ENCODE peak calls at places on chromosomes 12 and 14, in six cellular contexts. P is IMR-90, F is lower leg skin, Q is adrenal gland, S is mucosa of descending colon, O is coronary artery. E is an unnamed sample.

GRCh38 chr12:12333407-12333831 is 16.6 kb downstream of the MANSC1 start:
- DNase-seq in P (peak), F (no peak), Q (peak), S (peak), O (no peak), E (no peak)

GRCh38 chr12:31369712-31370521 is 44.0 kb upstream of the SINHCAF start:
- DNase-seq in P (peak), F (peak), Q (peak), S (no peak), O (no peak), E (peak)

GRCh38 chr14:20632448-20632830 is 9.1 kb downstream of the OR6S1 start:
- DNase-seq in P (no peak), F (no peak), Q (no peak), S (no peak), O (no peak), E (no peak)

GRCh38 chr12:31016057-31016456 is 57.6 kb upstream of the DDX11 start:
- DNase-seq in P (no peak), F (no peak), Q (no peak), S (no peak), O (peak), E (no peak)

GRCh38 chr14:79356040-79356439 is 855.3 kb downstream of the DIO2 start:
- DNase-seq in P (peak), F (no peak), Q (no peak), S (no peak), O (no peak), E (no peak)

GRCh38 chr14:21498540-21499526 is 12.3 kb downstream of the METTL3 start:
- DNase-seq in P (peak), F (no peak), Q (no peak), S (no peak), O (no peak), E (peak)

GRCh38 chr12:48442191-48442828 is 30.0 kb upstream of the ANP32D start:
- DNase-seq in P (no peak), F (no peak), Q (no peak), S (no peak), O (no peak), E (no peak)

GRCh38 chr12:42144174-42144423 is 575 bp downstream of the GXYLT1 start:
- DNase-seq in P (no peak), F (no peak), Q (no peak), S (no peak), O (no peak), E (no peak)

GRCh38 chr12:108193493-108193892 is 64.4 kb downstream of the WSCD2 start:
- DNase-seq in P (no peak), F (no peak), Q (no peak), S (no peak), O (no peak), E (no peak)

GRCh38 chr12:100141998-100142850 is 450 bp downstream of the BLTP3B start:
- DNase-seq in P (no peak), F (peak), Q (peak), S (peak), O (no peak), E (peak)

GRCh38 chr12:132127041-132127440 is 17.1 kb downstream of the DDX51 start:
- DNase-seq in P (no peak), F (no peak), Q (no peak), S (no peak), O (no peak), E (no peak)

GRCh38 chr14:50854521-50854920 is 17.3 kb upstream of the ABHD12B start:
- DNase-seq in P (no peak), F (no peak), Q (no peak), S (no peak), O (no peak), E (no peak)

GRCh38 chr12:54306925-54307731 is 6.3 kb upstream of the NFE2 start:
- DNase-seq in P (no peak), F (peak), Q (peak), S (peak), O (no peak), E (peak)

GRCh38 chr12:123250471-123251383 is 17.5 kb downstream of the MTRFR start:
- DNase-seq in P (no peak), F (peak), Q (peak), S (peak), O (no peak), E (no peak)

GRCh38 chr14:65290830-65291229 is 121.7 kb upstream of the FUT8 start:
- DNase-seq in P (peak), F (no peak), Q (no peak), S (no peak), O (no peak), E (peak)

GRCh38 chr12:58414398-58414871 is 473.1 kb downstream of the ATP23 start:
- DNase-seq in P (peak), F (no peak), Q (no peak), S (no peak), O (no peak), E (peak)

GRCh38 chr12:132030367-132031038 is 80.8 kb downstream of the EP400 start:
- DNase-seq in P (peak), F (no peak), Q (no peak), S (no peak), O (no peak), E (peak)

GRCh38 chr12:124898200-124898950 is 16.1 kb downstream of the UBC start:
- DNase-seq in P (no peak), F (no peak), Q (peak), S (peak), O (no peak), E (no peak)
- H3K4me3 ChIP-seq in P (no peak), F (no peak), Q (no peak), S (no peak), O (no peak), E (no peak)

GRCh38 chr14:102517412-102518062 is 8.0 kb upstream of the ANKRD9 start:
- DNase-seq in P (no peak), F (no peak), Q (no peak), S (peak), O (peak), E (no peak)
- TF ChIP-seq CTCF in P (no peak), F (no peak), Q (no peak), S (no peak), O (no peak), E (no peak)

GRCh38 chr12:124297389-124297788 is 2.5 kb downstream of the RFLNA start:
- DNase-seq in P (no peak), F (no peak), Q (no peak), S (peak), O (no peak), E (no peak)

GRCh38 chr12:124296916-124297351 is 2.0 kb downstream of the RFLNA start:
- DNase-seq in P (no peak), F (no peak), Q (no peak), S (peak), O (no peak), E (no peak)

GRCh38 chr12:124295431-124296058 is 652 bp downstream of the RFLNA start:
- DNase-seq in P (no peak), F (no peak), Q (no peak), S (peak), O (no peak), E (no peak)

GRCh38 chr12:124297856-124298255 is 3.0 kb downstream of the RFLNA start:
- DNase-seq in P (no peak), F (no peak), Q (no peak), S (peak), O (no peak), E (no peak)

DNA sequence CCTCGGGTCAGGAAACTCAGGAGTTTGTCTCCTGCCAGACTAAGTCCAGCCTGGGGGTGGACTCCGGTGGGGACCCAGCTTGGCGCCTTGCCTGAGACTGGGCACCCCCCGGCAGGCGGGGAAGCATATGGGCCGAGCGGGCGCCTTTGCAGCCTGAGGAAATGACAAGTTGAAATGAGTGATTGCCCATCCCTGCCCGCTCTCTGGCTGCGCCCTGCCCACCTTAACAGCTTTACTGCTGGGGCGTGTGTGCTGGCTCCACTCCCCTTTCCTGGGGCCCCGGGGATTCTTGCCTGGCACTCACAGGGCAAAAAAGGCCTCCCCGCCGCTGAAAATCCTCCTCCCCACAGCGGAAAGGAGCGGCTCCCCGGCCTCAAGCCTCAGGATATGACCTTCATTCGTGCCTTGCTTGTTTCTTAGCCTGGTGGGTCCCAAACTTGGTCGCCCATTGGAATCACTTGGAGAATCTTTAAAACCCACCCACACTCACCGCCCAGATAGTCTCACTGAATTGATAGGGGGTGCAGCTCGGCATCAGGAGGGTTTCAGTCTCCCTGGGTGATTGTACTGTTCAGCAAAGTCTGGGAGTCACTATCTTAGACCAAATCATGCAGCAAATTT is 1.5 kb downstream of the RFLNA start:
- DNase-seq in P (no peak), F (no peak), Q (no peak), S (peak), O (no peak), E (no peak)
- H3K4me3 ChIP-seq in P (no peak), F (no peak), Q (no peak), S (no peak), O (no peak), E (peak)

GRCh38 chr14:25411933-25412757 is 362.2 kb upstream of the STXBP6 start:
- DNase-seq in P (no peak), F (no peak), Q (no peak), S (no peak), O (no peak), E (peak)
- TF ChIP-seq CTCF in P (peak), F (no peak), Q (no peak), S (no peak), O (no peak), E (peak)

GRCh38 chr14:24241829-24242443 is 487 bp downstream of the TINF2 start:
- DNase-seq in P (peak), F (no peak), Q (peak), S (peak), O (peak), E (peak)

GRCh38 chr14:24238123-24238522 is 4.3 kb downstream of the TINF2 start:
- DNase-seq in P (no peak), F (no peak), Q (peak), S (peak), O (no peak), E (no peak)

GRCh38 chr14:24237463-24237955 is 4.8 kb downstream of the GMPR2 start:
- DNase-seq in P (no peak), F (no peak), Q (peak), S (peak), O (no peak), E (peak)

GRCh38 chr14:24238527-24239037 is 3.8 kb downstream of the TINF2 start:
- DNase-seq in P (no peak), F (no peak), Q (peak), S (peak), O (no peak), E (no peak)

DNA sequence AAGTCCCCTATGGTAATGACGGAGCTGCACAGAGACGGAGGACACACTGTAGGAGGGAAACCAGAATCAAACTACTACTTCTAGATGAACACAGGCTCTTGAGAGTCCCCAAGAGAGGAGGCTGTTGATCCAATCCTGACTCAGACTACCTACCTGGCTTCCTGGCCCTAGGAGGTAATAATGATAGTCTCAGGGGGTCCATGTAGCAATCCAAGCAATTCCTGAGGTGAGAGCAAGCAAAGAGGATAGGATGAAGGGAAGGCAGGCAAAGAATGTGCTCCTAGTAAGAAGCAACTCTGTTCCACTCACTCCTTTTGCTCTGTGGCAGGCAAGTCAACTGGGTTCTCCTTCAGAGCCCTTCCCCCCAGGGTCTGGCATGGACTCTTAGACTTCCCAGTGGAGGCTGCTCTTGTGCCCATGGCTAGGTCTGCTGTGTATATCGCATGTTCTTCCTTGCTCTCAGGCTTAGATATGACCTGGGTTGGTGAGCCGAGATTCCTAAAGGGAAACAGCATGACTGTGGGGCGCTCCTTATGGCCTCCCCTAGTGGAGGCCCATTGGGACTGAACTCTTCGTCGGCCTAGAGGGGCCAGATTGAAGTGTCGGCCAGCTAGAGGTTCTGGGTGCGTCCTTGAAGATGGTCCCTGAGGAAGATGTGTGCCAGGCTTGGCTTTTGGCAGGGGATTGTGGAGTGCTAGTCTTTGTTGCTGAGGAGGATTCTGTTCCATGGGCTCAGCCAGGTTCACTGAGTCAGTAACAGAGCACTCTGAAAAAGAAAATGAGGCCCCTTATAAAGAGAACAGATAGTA is 2.1 kb downstream of the TINF2 start:
- DNase-seq in P (no peak), F (no peak), Q (peak), S (peak), O (no peak), E (no peak)
- H3K4me3 ChIP-seq in P (no peak), F (no peak), Q (no peak), S (no peak), O (no peak), E (no peak)

GRCh38 chr14:69822456-69822855 is 25.4 kb upstream of the SLC10A1 start:
- DNase-seq in P (no peak), F (no peak), Q (no peak), S (no peak), O (no peak), E (no peak)
- TF ChIP-seq CTCF in P (no peak), F (no peak), Q (no peak), S (no peak), O (no peak), E (no peak)

DNA sequence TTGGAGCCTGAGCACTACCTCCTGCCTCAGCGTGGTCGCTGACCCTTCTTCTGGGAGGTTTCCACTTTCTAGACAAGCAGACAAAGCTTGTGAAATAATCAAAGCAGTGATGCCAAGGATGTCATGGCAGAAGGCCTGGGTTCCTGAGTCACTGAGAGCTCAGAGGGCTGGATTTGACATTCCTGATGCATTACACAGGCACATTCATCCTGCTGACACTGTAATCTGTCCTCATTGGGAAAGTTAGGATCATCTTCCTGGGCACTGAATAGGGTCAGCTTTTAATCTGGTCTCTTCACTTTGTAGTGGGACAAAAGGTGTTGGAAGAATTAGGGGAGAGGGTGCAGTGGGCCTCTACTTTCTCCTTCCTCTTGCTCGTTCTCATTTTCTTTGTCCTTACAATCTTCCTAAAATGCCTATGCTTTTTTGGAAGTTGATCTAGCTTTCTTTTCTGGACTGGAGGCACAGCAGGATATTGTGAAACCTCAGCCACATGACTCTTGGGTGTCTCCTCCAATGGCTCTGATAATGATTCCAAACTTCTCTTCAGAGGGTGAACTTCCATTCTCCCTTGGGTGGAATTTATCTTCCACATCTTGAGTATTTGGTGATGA is 29.6 kb downstream of the EEA1 start:
- DNase-seq in P (peak), F (peak), Q (peak), S (peak), O (peak), E (peak)
- H3K4me3 ChIP-seq in P (peak), F (no peak), Q (no peak), S (no peak), O (peak), E (peak)